ENCODE peak calls at places on chromosome 18, in five cellular contexts. H is RWPE1, R is WERI-Rb-1, U is pancreas, I is body of pancreas. O is an unnamed sample.

GRCh38 chr18:77045682-77046081 is 86.9 kb downstream of the MBP start:
- DNase-seq in H (no peak), R (no peak), U (no peak), I (no peak), O (no peak)

GRCh38 chr18:49016648-49017539 is 66.1 kb upstream of the SMAD7 start:
- DNase-seq in H (peak; percentile 72), R (peak; percentile 24), U (peak; percentile 42), I (peak; percentile 75), O (peak; percentile 82)

GRCh38 chr18:3759099-3759498 is 309.1 kb downstream of the TGIF1 start:
- DNase-seq in H (no peak), R (no peak), U (no peak), I (no peak), O (no peak)

GRCh38 chr18:32930695-32931301 is 158.0 kb upstream of the KLHL14 start:
- DNase-seq in H (peak; percentile 8), R (no peak), U (no peak), I (no peak), O (peak; percentile 59)

GRCh38 chr18:75212626-75213110 is 2.1 kb downstream of the TSHZ1 start:
- DNase-seq in H (no peak), R (no peak), U (no peak), I (no peak), O (no peak)

GRCh38 chr18:63298393-63299015 is 21.1 kb downstream of the BCL2 start:
- DNase-seq in H (no peak), R (no peak), U (no peak), I (no peak), O (no peak)

GRCh38 chr18:70431203-70431624 is 142.4 kb downstream of the SOCS6 start:
- DNase-seq in H (peak; percentile 25), R (no peak), U (no peak), I (no peak), O (peak; percentile 77)

GRCh38 chr18:54109131-54109683 is 115.3 kb downstream of the MBD2 start:
- DNase-seq in H (peak; percentile 29), R (no peak), U (no peak), I (no peak), O (peak; percentile 98)

GRCh38 chr18:43279015-43279758 is 1.9 kb upstream of the SYT4 start:
- DNase-seq in H (peak; percentile 2), R (peak; percentile 36), U (no peak), I (no peak), O (peak; percentile 46)

GRCh38 chr18:69817335-69817935 is 130.2 kb downstream of the CD226 start:
- DNase-seq in H (peak; percentile 3), R (no peak), U (no peak), I (no peak), O (peak; percentile 44)

GRCh38 chr18:5452943-5453342 is 90.9 kb downstream of the EPB41L3 start:
- DNase-seq in H (no peak), R (no peak), U (no peak), I (no peak), O (no peak)

GRCh38 chr18:5457467-5457957 is 86.3 kb downstream of the EPB41L3 start:
- DNase-seq in H (no peak), R (no peak), U (no peak), I (no peak), O (no peak)

GRCh38 chr18:5455644-5456043 is 88.2 kb downstream of the EPB41L3 start:
- DNase-seq in H (no peak), R (no peak), U (no peak), I (no peak), O (peak; percentile 7)

GRCh38 chr18:5461056-5461455 is 82.7 kb downstream of the EPB41L3 start:
- DNase-seq in H (no peak), R (no peak), U (no peak), I (no peak), O (no peak)

GRCh38 chr18:5456577-5457466 is 87.0 kb downstream of the EPB41L3 start:
- DNase-seq in H (no peak), R (peak; percentile 93), U (no peak), I (no peak), O (no peak)
- TF ChIP-seq CTCF in H (no peak), R (peak; percentile 20), U (no peak), I (peak; percentile 27), O (no peak)

GRCh38 chr18:5603153-5603552 is 59.4 kb upstream of the EPB41L3 start:
- DNase-seq in H (no peak), R (no peak), U (no peak), I (no peak), O (no peak)
- TF ChIP-seq CTCF in H (no peak), R (no peak), U (no peak), I (no peak), O (no peak)

DNA sequence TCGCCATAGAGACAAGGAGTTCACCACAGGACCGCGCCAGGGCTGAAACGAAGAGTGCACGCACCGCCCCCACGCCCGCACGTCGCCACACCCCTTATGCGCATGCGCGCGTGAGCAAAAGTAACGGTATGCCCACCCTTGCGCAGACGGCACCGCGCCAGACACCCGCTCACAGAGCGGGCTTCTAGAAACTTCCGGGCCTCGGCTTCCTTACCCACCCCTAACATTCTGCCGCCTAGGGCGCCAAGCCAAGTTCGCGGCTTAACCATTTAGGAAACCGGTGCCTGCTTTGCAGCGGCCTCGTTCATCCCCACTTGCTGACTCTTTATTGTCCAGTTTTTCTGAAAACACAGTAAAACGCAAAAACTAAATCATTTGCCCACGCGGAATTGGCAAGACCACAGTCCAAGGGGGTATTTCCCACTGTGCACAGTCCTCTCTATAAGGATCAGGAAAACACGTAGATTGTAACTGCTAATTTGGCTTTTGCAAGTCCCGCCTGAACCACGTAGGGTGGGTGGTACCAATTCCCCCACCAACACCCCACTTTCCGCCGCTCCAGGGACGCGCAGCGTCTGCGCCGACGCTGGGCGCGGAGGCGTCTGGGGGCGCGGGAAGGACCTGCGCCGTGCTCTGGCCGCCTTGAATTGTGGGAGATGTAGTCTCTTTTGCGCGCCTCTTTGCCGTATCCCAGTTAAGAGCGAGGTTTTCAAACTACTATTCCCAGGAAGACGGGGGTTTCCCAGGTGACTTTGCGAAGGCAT is at the start of the genes FBXO15 and TIMM21:
- DNase-seq in H (peak; percentile 90), R (peak; percentile 99), U (peak; percentile 98), I (peak; percentile 97), O (peak; percentile 93)
- TF ChIP-seq CTCF in H (no peak), R (no peak), U (no peak), I (no peak), O (no peak)

GRCh38 chr18:51134721-51135120 is 62.8 kb downstream of the MEX3C start:
- DNase-seq in H (no peak), R (no peak), U (no peak), I (no peak), O (no peak)

GRCh38 chr18:51135361-51135760 is 62.1 kb downstream of the MEX3C start:
- DNase-seq in H (peak; percentile 48), R (no peak), U (no peak), I (no peak), O (peak; percentile 90)

GRCh38 chr18:51137051-51137729 is 60.3 kb downstream of the MEX3C start:
- DNase-seq in H (no peak), R (no peak), U (no peak), I (no peak), O (no peak)

GRCh38 chr18:51137891-51138290 is 59.6 kb downstream of the MEX3C start:
- DNase-seq in H (no peak), R (no peak), U (no peak), I (no peak), O (peak; percentile 25)

DNA sequence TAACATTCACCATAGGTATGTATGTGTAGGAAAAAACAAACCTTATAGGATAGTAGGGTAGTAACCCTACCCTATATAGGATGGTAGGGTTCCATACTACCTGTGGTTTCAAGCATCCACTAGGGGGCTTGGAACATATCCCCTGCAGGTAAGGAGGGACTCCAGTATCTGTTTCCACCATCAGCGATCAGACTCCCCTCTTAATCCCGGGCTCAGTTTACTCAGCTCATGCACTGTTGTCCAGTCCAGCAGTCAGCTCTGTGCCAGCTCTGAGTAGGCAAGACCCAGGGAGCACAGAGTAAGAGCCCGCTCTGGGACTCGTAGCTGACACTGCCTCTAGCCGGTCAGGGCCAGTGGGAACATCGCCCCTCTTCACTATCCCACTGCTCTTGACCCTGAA is 61.7 kb downstream of the MEX3C start:
- DNase-seq in H (no peak), R (peak; percentile 42), U (no peak), I (no peak), O (no peak)
- TF ChIP-seq CTCF in H (no peak), R (peak; percentile 68), U (no peak), I (peak; percentile 9), O (peak; percentile 9)

GRCh38 chr18:34880882-34881852 is 160.0 kb upstream of the MAPRE2 start:
- DNase-seq in H (no peak), R (no peak), U (no peak), I (no peak), O (peak; percentile 7)
- TF ChIP-seq CTCF in H (no peak), R (no peak), U (no peak), I (no peak), O (no peak)

GRCh38 chr18:904135-905090 is at the start of gene ADCYAP1:
- DNase-seq in H (no peak), R (peak; percentile 73), U (peak; percentile 40), I (no peak), O (no peak)
- TF ChIP-seq CTCF in H (no peak), R (peak; percentile 49), U (no peak), I (no peak), O (no peak)

DNA sequence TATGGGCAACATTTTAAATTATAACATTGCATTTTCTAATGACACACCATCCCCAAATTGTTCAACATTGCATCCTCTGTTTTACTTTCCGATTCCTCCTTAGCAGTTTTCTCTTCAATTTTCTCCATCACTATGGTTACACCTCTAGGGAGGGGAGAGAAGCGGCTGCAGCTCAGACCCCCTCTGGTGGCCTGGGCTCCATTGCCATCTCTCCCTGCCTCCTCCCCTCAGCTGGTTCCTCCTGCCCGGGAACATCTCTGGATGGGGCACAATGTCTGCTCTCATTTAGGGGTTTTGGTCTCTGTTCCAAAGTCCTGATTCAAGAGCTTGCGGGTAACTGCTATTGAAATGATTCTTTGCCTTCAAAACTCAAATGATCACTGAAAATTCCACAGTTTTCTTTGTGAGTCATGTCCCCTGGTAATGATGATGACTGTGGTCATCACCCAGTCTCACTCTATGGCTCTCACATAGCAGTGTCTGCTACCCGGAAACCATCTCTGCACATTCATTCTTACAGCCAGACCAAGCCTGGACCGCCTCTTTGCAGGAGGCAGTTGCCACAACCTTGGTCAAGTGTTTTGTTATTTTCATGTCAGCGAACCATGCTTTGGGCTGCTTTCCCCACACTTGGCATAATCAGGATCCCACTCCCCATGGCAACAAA is 263.9 kb downstream of the ALPK2 start:
- DNase-seq in H (no peak), R (no peak), U (no peak), I (no peak), O (no peak)
- TF ChIP-seq CTCF in H (no peak), R (no peak), U (no peak), I (no peak), O (no peak)

DNA sequence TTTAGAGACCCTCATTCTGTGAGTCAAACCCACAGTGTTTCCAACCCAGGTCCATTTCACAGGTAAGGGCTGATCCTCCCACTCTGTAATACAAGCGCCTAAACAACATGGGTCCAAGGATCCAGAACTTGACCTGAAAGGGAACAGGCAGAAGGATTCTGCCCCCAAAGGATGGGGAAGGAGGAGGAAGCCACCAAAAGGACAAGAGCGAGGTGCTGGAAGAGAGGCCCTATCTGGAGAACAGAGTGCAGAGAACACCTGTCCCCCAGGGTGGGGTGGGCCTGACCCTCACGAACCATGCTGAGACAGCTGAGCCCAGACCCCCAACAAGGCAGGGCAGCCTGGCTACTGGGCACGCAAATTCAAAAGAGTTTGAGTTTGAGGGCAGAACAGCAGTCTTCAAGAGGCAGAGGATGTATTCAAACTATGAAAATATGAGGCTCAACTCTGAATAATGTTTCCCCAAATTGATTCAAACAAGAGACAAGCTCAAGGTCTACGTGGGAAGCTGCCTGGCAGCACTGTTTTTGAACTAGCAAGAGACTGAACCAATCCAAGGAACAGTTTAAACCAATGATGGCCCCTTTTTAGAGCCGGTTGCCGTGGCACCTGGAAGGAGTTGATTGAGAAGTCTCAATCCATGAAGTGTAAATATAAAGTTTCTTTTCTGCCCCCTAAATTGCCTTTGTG is 212.7 kb downstream of the ALPK2 start:
- DNase-seq in H (no peak), R (no peak), U (no peak), I (no peak), O (no peak)
- TF ChIP-seq CTCF in H (no peak), R (no peak), U (no peak), I (no peak), O (no peak)

O was measured in bronchial epithelial cell.